ENCODE peak calls at places on chromosomes 5 and 9, in eight cellular contexts. Q, X, R, A, M, E, I and L are unnamed samples.

GRCh38 chr5:157306690-157307089 is 40.8 kb downstream of the CYFIP2 start:
- DNase-seq in Q (peak; percentile 38), A (no peak), R (peak; percentile 53), X (no peak), I (no peak), E (no peak), M (no peak), L (no peak)

GRCh38 chr5:126538579-126538978 is 56.4 kb downstream of the ALDH7A1 start:
- DNase-seq in A (no peak), Q (no peak), X (no peak), I (no peak), R (no peak), E (no peak), M (no peak), L (no peak)

GRCh38 chr5:66717455-66718373 is 121.5 kb downstream of the MAST4 start:
- DNase-seq in I (no peak), M (no peak), R (no peak), A (peak; percentile 12), X (peak; percentile 24), E (no peak), Q (no peak), L (no peak)

GRCh38 chr9:125125523-125125922 is 17.8 kb downstream of the SCAI start:
- DNase-seq in A (no peak), E (no peak), I (no peak), M (no peak), Q (no peak), X (no peak), R (no peak), L (no peak)

GRCh38 chr5:67143549-67143948 is 53.0 kb downstream of the CD180 start:
- DNase-seq in I (no peak), R (no peak), E (no peak), M (no peak), X (no peak), A (no peak), Q (no peak), L (no peak)

GRCh38 chr9:79089054-79089560 is 482.7 kb upstream of the TLE4 start:
- DNase-seq in M (no peak), I (no peak), A (no peak), E (no peak), X (no peak), Q (no peak), R (no peak), L (no peak)

GRCh38 chr9:129175825-129176633 is 2.0 kb downstream of the IER5L start:
- DNase-seq in A (peak; percentile 77), I (peak; percentile 92), Q (peak; percentile 81), R (peak; percentile 70), E (peak; percentile 85), M (peak; percentile 91), X (peak; percentile 84), L (peak; percentile 94)

GRCh38 chr5:132358760-132359159 is 10.8 kb upstream of the SLC22A5 start:
- DNase-seq in M (no peak), E (no peak), R (no peak), X (no peak), I (no peak), Q (no peak), A (no peak), L (no peak)

GRCh38 chr9:101582593-101582992 is 12.2 kb downstream of the PPP3R2 start:
- DNase-seq in A (no peak), Q (no peak), E (peak; percentile 39), I (no peak), M (no peak), X (no peak), R (no peak), L (no peak)

GRCh38 chr5:176533894-176534611 is 3.1 kb downstream of the RNF44 start:
- DNase-seq in E (peak; percentile 25), M (peak; percentile 69), A (no peak), R (peak; percentile 72), I (peak; percentile 85), X (peak; percentile 36), Q (peak; percentile 77), L (peak; percentile 57)

GRCh38 chr9:129858167-129858962 is 23.1 kb downstream of the USP20 start:
- DNase-seq in I (no peak), A (no peak), Q (no peak), E (no peak), X (no peak), M (no peak), R (no peak), L (no peak)

GRCh38 chr5:6785861-6786180 is 72.6 kb downstream of the TENT4A start:
- DNase-seq in M (no peak), R (no peak), X (no peak), A (no peak), E (no peak), Q (no peak), I (no peak), L (no peak)

GRCh38 chr9:115374724-115375268 is 256.8 kb upstream of the TNC start:
- DNase-seq in Q (no peak), E (no peak), M (no peak), R (no peak), A (no peak), I (no peak), X (no peak), L (no peak)

DNA sequence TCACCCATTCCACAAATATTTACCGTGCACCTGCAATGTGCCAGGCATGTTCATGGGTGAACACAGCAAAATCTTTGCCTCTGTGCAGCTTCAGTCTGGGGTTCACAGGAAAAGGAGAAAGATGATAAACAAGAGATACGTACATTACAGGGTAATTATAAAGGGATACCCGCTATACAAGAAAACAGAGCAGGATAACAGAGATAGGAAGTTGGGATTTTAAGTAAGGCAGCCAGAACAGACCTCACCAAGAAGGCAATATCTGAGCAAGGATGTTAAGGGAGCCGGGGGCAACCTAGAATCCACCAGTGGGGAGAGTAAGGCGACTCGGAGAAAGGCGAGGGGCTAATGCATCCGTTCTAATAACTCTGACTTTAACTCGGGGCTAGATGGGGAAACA is 811 bp upstream of the RAD23B start:
- DNase-seq in Q (peak; percentile 37), A (peak; percentile 29), R (no peak), M (peak; percentile 32), X (no peak), I (no peak), E (no peak), L (no peak)
- H3K4me3 ChIP-seq in Q (peak overlapping the region; percentile 94), A (peak overlapping the region; percentile 76), R (peak overlapping the region; percentile 64), M (peak overlapping the region; percentile 95), X (peak overlapping the region; percentile 97), I (peak overlapping the region; percentile 91), E (peak overlapping the region; percentile 83), L (peak overlapping the region; percentile 89)

GRCh38 chr9:89477811-89478583 is 19.9 kb downstream of the SEMA4D start:
- DNase-seq in R (peak; percentile 80), X (no peak), I (peak; percentile 19), A (no peak), Q (no peak), M (peak; percentile 39), E (peak; percentile 71), L (no peak)
- H3K27ac ChIP-seq in R (peak overlapping the region; percentile 75), X (no peak overlapping the region), I (no peak overlapping the region), A (peak overlapping the region; percentile 47), Q (no peak overlapping the region), M (peak overlapping the region; percentile 13), E (peak overlapping the region; percentile 69), L (no peak overlapping the region)

GRCh38 chr5:150593996-150594395 is 46.5 kb upstream of the SYNPO start:
- DNase-seq in R (no peak), A (peak; percentile 58), E (no peak), X (no peak), Q (no peak), M (no peak), I (no peak), L (no peak)
- H3K4me1 ChIP-seq in R (no peaks in the 10 kb centered on the region), A (peaks cover 22% of the 10 kb centered on the region), E (no peaks in the 10 kb centered on the region), X (peaks cover 96% of the 10 kb centered on the region), Q (no peaks in the 10 kb centered on the region), M (peaks cover 5% of the 10 kb centered on the region), I (peaks cover 27% of the 10 kb centered on the region), L (peaks cover 14% of the 10 kb centered on the region)

GRCh38 chr9:134644715-134645606 is 3.4 kb downstream of the COL5A1 start:
- DNase-seq in A (peak; percentile 81), Q (no peak), M (peak; percentile 63), E (peak; percentile 90), I (no peak), R (no peak), X (peak; percentile 74), L (no peak)

GRCh38 chr9:134648701-134649525 is 7.3 kb downstream of the COL5A1 start:
- DNase-seq in A (no peak), X (peak; percentile 11), I (no peak), E (peak; percentile 64), Q (no peak), R (peak; percentile 47), M (no peak), L (no peak)

GRCh38 chr9:134647359-134648115 is 5.9 kb downstream of the COL5A1 start:
- DNase-seq in M (no peak), I (no peak), E (no peak), A (no peak), Q (no peak), X (no peak), R (no peak), L (no peak)

GRCh38 chr9:134643306-134643705 is 1.7 kb downstream of the COL5A1 start:
- DNase-seq in A (peak; percentile 63), R (no peak), M (no peak), I (no peak), X (no peak), Q (no peak), E (peak; percentile 13), L (no peak)

GRCh38 chr9:134645607-134646365 is 4.2 kb downstream of the COL5A1 start:
- DNase-seq in M (no peak), A (no peak), Q (no peak), I (no peak), E (no peak), X (no peak), R (no peak), L (no peak)
- H3K4me3 ChIP-seq in M (no peak overlapping the region), A (peak overlapping the region; percentile 59), Q (no peak overlapping the region), I (no peak overlapping the region), E (peak overlapping the region; percentile 60), X (peak overlapping the region; percentile 59), R (no peak overlapping the region), L (no peak overlapping the region)

GRCh38 chr9:75890541-75891276 is at the start of gene PCSK5:
- DNase-seq in X (peak; percentile 88), Q (peak; percentile 53), R (peak; percentile 91), M (peak; percentile 96), I (peak; percentile 91), E (peak; percentile 22), A (peak; percentile 77), L (peak; percentile 97)
- H3K27ac ChIP-seq in X (peak within 1 kb of the TSS; percentile 87), Q (no peak within 1 kb of the TSS), R (peak within 1 kb of the TSS; percentile 59), M (peak within 1 kb of the TSS; percentile 84), I (peak within 1 kb of the TSS; percentile 68), E (no peak within 1 kb of the TSS), A (no peak within 1 kb of the TSS), L (no peak within 1 kb of the TSS)

DNA sequence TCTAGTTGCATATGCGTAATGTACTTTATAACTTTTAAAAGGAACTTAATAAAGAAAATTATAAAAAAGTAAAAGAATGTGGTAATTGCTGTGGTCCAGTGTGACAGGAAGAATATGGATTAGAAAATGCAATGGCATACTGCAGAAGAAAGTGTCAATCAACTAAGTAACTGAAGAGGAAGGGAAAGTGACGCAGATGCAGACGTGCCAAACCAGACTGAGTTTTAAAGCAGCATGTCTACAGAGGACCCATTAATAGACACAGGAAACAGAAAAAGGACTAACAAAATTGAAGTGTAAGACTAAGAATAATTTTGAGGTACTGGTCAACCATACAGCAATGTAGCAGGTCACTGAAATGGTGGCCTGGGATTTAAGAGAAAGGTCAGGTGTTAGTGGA is 73.3 kb downstream of the DPYSL3 start:
- DNase-seq in M (no peak), E (no peak), R (no peak), Q (no peak), X (no peak), I (no peak), A (no peak), L (no peak)
- H3K4me1 ChIP-seq in M (peaks cover 4% of the 10 kb centered on the region), E (no peaks in the 10 kb centered on the region), R (no peaks in the 10 kb centered on the region), Q (no peaks in the 10 kb centered on the region), X (peaks cover 44% of the 10 kb centered on the region), I (no peaks in the 10 kb centered on the region), A (no peaks in the 10 kb centered on the region), L (peaks cover 10% of the 10 kb centered on the region)

GRCh38 chr9:107638496-107638895 is 148.9 kb upstream of the KLF4 start:
- DNase-seq in E (no peak), M (no peak), R (no peak), I (no peak), A (no peak), Q (no peak), X (no peak), L (no peak)
- H3K4me3 ChIP-seq in E (peak overlapping the region; percentile 73), M (peak overlapping the region; percentile 24), R (no peak overlapping the region), I (peak overlapping the region; percentile 53), A (no peak overlapping the region), Q (no peak overlapping the region), X (peak overlapping the region; percentile 61), L (no peak overlapping the region)